ENCODE peak calls at places on chromosome 22, in seven cellular contexts. One of them, this sample, is unnamed.

GRCh38 chr22:37258810-37259472 is 14.9 kb upstream of the RAC2 start:
- DNase-seq in M059J: no peak
- DNase-seq in tibial artery: no peak
- DNase-seq in NCI-H748 treated with DMSO at 0.1 percent for 48 hours: no peak
- DNase-seq in activated T-cell treated with anti-CD3 and anti-CD28 coated beads for 1 hour: no peak
- DNase-seq in AG09309: no peak
- DNase-seq in stimulated activated naive CD4-positive, alpha-beta T cell: no peak
- DNase-seq in this sample: no peak

GRCh38 chr22:24319451-24319850 is 48.8 kb downstream of the SPECC1L start:
- DNase-seq in M059J: no peak
- DNase-seq in tibial artery: no peak
- DNase-seq in NCI-H748 treated with DMSO at 0.1 percent for 48 hours: no peak
- DNase-seq in activated T-cell treated with anti-CD3 and anti-CD28 coated beads for 1 hour: no peak
- DNase-seq in AG09309: no peak
- DNase-seq in stimulated activated naive CD4-positive, alpha-beta T cell: no peak
- DNase-seq in this sample: no peak

GRCh38 chr22:44202261-44202789 is 21.6 kb downstream of the PARVG start:
- DNase-seq in M059J: peak
- DNase-seq in tibial artery: no peak
- DNase-seq in NCI-H748 treated with DMSO at 0.1 percent for 48 hours: no peak
- DNase-seq in activated T-cell treated with anti-CD3 and anti-CD28 coated beads for 1 hour: no peak
- DNase-seq in AG09309: peak
- DNase-seq in stimulated activated naive CD4-positive, alpha-beta T cell: no peak
- DNase-seq in this sample: no peak

GRCh38 chr22:31341386-31342088 is 4.6 kb downstream of the PATZ1 start:
- DNase-seq in M059J: no peak
- DNase-seq in tibial artery: no peak
- DNase-seq in NCI-H748 treated with DMSO at 0.1 percent for 48 hours: no peak
- DNase-seq in activated T-cell treated with anti-CD3 and anti-CD28 coated beads for 1 hour: no peak
- DNase-seq in AG09309: no peak
- DNase-seq in stimulated activated naive CD4-positive, alpha-beta T cell: no peak
- DNase-seq in this sample: no peak

GRCh38 chr22:48547971-48548370 is 1279.7 kb downstream of the BRD1 start:
- DNase-seq in M059J: no peak
- DNase-seq in tibial artery: no peak
- DNase-seq in NCI-H748 treated with DMSO at 0.1 percent for 48 hours: no peak
- DNase-seq in activated T-cell treated with anti-CD3 and anti-CD28 coated beads for 1 hour: no peak
- DNase-seq in AG09309: no peak
- DNase-seq in stimulated activated naive CD4-positive, alpha-beta T cell: no peak
- DNase-seq in this sample: no peak

GRCh38 chr22:20962491-20962945 is 4.5 kb upstream of the AIFM3 start:
- DNase-seq in M059J: no peak
- DNase-seq in tibial artery: no peak
- DNase-seq in NCI-H748 treated with DMSO at 0.1 percent for 48 hours: no peak
- DNase-seq in activated T-cell treated with anti-CD3 and anti-CD28 coated beads for 1 hour: no peak
- DNase-seq in AG09309: no peak
- DNase-seq in stimulated activated naive CD4-positive, alpha-beta T cell: no peak
- DNase-seq in this sample: no peak

GRCh38 chr22:17410576-17410975 is 41.3 kb downstream of the CECR2 start:
- DNase-seq in M059J: peak
- DNase-seq in tibial artery: no peak
- DNase-seq in NCI-H748 treated with DMSO at 0.1 percent for 48 hours: no peak
- DNase-seq in activated T-cell treated with anti-CD3 and anti-CD28 coated beads for 1 hour: no peak
- DNase-seq in AG09309: no peak
- DNase-seq in stimulated activated naive CD4-positive, alpha-beta T cell: no peak
- DNase-seq in this sample: no peak

GRCh38 chr22:49166211-49166610 is 661.5 kb downstream of the BRD1 start:
- DNase-seq in M059J: no peak
- DNase-seq in tibial artery: no peak
- DNase-seq in NCI-H748 treated with DMSO at 0.1 percent for 48 hours: no peak
- DNase-seq in activated T-cell treated with anti-CD3 and anti-CD28 coated beads for 1 hour: no peak
- DNase-seq in AG09309: no peak
- DNase-seq in stimulated activated naive CD4-positive, alpha-beta T cell: no peak
- DNase-seq in this sample: no peak

GRCh38 chr22:45223304-45224117 is 17.2 kb downstream of the KIAA0930 start:
- DNase-seq in M059J: no peak
- DNase-seq in tibial artery: no peak
- DNase-seq in NCI-H748 treated with DMSO at 0.1 percent for 48 hours: no peak
- DNase-seq in activated T-cell treated with anti-CD3 and anti-CD28 coated beads for 1 hour: no peak
- DNase-seq in AG09309: no peak
- DNase-seq in stimulated activated naive CD4-positive, alpha-beta T cell: no peak
- DNase-seq in this sample: no peak

GRCh38 chr22:49925525-49926128 is 7.2 kb downstream of the CRELD2 start:
- DNase-seq in M059J: no peak
- DNase-seq in tibial artery: no peak
- DNase-seq in NCI-H748 treated with DMSO at 0.1 percent for 48 hours: no peak
- DNase-seq in activated T-cell treated with anti-CD3 and anti-CD28 coated beads for 1 hour: peak
- DNase-seq in AG09309: no peak
- DNase-seq in stimulated activated naive CD4-positive, alpha-beta T cell: peak
- DNase-seq in this sample: peak

GRCh38 chr22:37457093-37457893 is 28.9 kb downstream of the MFNG start:
- DNase-seq in M059J: peak
- DNase-seq in tibial artery: no peak
- DNase-seq in NCI-H748 treated with DMSO at 0.1 percent for 48 hours: peak
- DNase-seq in activated T-cell treated with anti-CD3 and anti-CD28 coated beads for 1 hour: peak
- DNase-seq in AG09309: no peak
- DNase-seq in stimulated activated naive CD4-positive, alpha-beta T cell: peak
- DNase-seq in this sample: peak

GRCh38 chr22:30968015-30968923 is at the start of gene MORC2:
- DNase-seq in M059J: peak
- DNase-seq in tibial artery: no peak
- DNase-seq in NCI-H748 treated with DMSO at 0.1 percent for 48 hours: peak
- DNase-seq in activated T-cell treated with anti-CD3 and anti-CD28 coated beads for 1 hour: no peak
- DNase-seq in AG09309: no peak
- DNase-seq in stimulated activated naive CD4-positive, alpha-beta T cell: no peak
- DNase-seq in this sample: no peak

GRCh38 chr22:49365191-49365837 is 462.4 kb downstream of the BRD1 start:
- DNase-seq in M059J: no peak
- DNase-seq in tibial artery: no peak
- DNase-seq in NCI-H748 treated with DMSO at 0.1 percent for 48 hours: no peak
- DNase-seq in activated T-cell treated with anti-CD3 and anti-CD28 coated beads for 1 hour: no peak
- DNase-seq in AG09309: no peak
- DNase-seq in stimulated activated naive CD4-positive, alpha-beta T cell: no peak
- DNase-seq in this sample: no peak

GRCh38 chr22:31926969-31927368 is 17.4 kb upstream of the YWHAH start:
- DNase-seq in M059J: no peak
- DNase-seq in tibial artery: no peak
- DNase-seq in NCI-H748 treated with DMSO at 0.1 percent for 48 hours: no peak
- DNase-seq in activated T-cell treated with anti-CD3 and anti-CD28 coated beads for 1 hour: no peak
- DNase-seq in AG09309: no peak
- DNase-seq in stimulated activated naive CD4-positive, alpha-beta T cell: no peak
- DNase-seq in this sample: no peak

GRCh38 chr22:35498446-35498845 is 42.2 kb upstream of the RASD2 start:
- DNase-seq in M059J: no peak
- DNase-seq in tibial artery: no peak
- DNase-seq in NCI-H748 treated with DMSO at 0.1 percent for 48 hours: no peak
- DNase-seq in activated T-cell treated with anti-CD3 and anti-CD28 coated beads for 1 hour: no peak
- DNase-seq in AG09309: no peak
- DNase-seq in stimulated activated naive CD4-positive, alpha-beta T cell: no peak
- DNase-seq in this sample: no peak

GRCh38 chr22:43346521-43346929 is 3.4 kb upstream of the SCUBE1 start:
- DNase-seq in M059J: peak
- DNase-seq in tibial artery: no peak
- DNase-seq in NCI-H748 treated with DMSO at 0.1 percent for 48 hours: no peak
- DNase-seq in activated T-cell treated with anti-CD3 and anti-CD28 coated beads for 1 hour: peak
- DNase-seq in AG09309: no peak
- DNase-seq in stimulated activated naive CD4-positive, alpha-beta T cell: peak
- DNase-seq in this sample: peak

GRCh38 chr22:19886605-19887250 is 32.1 kb upstream of the GNB1L start:
- DNase-seq in M059J: peak
- DNase-seq in tibial artery: no peak
- DNase-seq in NCI-H748 treated with DMSO at 0.1 percent for 48 hours: no peak
- DNase-seq in activated T-cell treated with anti-CD3 and anti-CD28 coated beads for 1 hour: peak
- DNase-seq in AG09309: peak
- DNase-seq in stimulated activated naive CD4-positive, alpha-beta T cell: peak
- DNase-seq in this sample: peak

GRCh38 chr22:32177221-32177765 is 18.2 kb upstream of the C22orf42 start:
- DNase-seq in M059J: no peak
- DNase-seq in tibial artery: no peak
- DNase-seq in NCI-H748 treated with DMSO at 0.1 percent for 48 hours: no peak
- DNase-seq in activated T-cell treated with anti-CD3 and anti-CD28 coated beads for 1 hour: no peak
- DNase-seq in AG09309: no peak
- DNase-seq in stimulated activated naive CD4-positive, alpha-beta T cell: no peak
- DNase-seq in this sample: no peak

GRCh38 chr22:39414886-39415285 is 15.3 kb downstream of the TAB1 start:
- DNase-seq in M059J: no peak
- DNase-seq in tibial artery: no peak
- DNase-seq in NCI-H748 treated with DMSO at 0.1 percent for 48 hours: no peak
- DNase-seq in activated T-cell treated with anti-CD3 and anti-CD28 coated beads for 1 hour: no peak
- DNase-seq in AG09309: no peak
- DNase-seq in stimulated activated naive CD4-positive, alpha-beta T cell: no peak
- DNase-seq in this sample: no peak

GRCh38 chr22:44391026-44391425 is 78.3 kb upstream of the SHISAL1 start:
- DNase-seq in M059J: no peak
- DNase-seq in tibial artery: peak
- DNase-seq in NCI-H748 treated with DMSO at 0.1 percent for 48 hours: no peak
- DNase-seq in activated T-cell treated with anti-CD3 and anti-CD28 coated beads for 1 hour: no peak
- DNase-seq in AG09309: no peak
- DNase-seq in stimulated activated naive CD4-positive, alpha-beta T cell: no peak
- DNase-seq in this sample: no peak

GRCh38 chr22:49929553-49929979 is 11.1 kb downstream of the CRELD2 start:
- DNase-seq in M059J: peak
- DNase-seq in tibial artery: no peak
- DNase-seq in NCI-H748 treated with DMSO at 0.1 percent for 48 hours: peak
- DNase-seq in activated T-cell treated with anti-CD3 and anti-CD28 coated beads for 1 hour: peak
- DNase-seq in AG09309: no peak
- DNase-seq in stimulated activated naive CD4-positive, alpha-beta T cell: peak
- DNase-seq in this sample: peak

GRCh38 chr22:23835773-23836144 is 3.0 kb downstream of the DERL3 start:
- DNase-seq in M059J: no peak
- DNase-seq in tibial artery: peak
- DNase-seq in NCI-H748 treated with DMSO at 0.1 percent for 48 hours: no peak
- DNase-seq in activated T-cell treated with anti-CD3 and anti-CD28 coated beads for 1 hour: no peak
- DNase-seq in AG09309: no peak
- DNase-seq in stimulated activated naive CD4-positive, alpha-beta T cell: no peak
- DNase-seq in this sample: no peak

GRCh38 chr22:22371031-22371541 is 126.5 kb downstream of the VPREB1 start:
- DNase-seq in M059J: no peak
- DNase-seq in tibial artery: no peak
- DNase-seq in NCI-H748 treated with DMSO at 0.1 percent for 48 hours: no peak
- DNase-seq in activated T-cell treated with anti-CD3 and anti-CD28 coated beads for 1 hour: no peak
- DNase-seq in AG09309: no peak
- DNase-seq in stimulated activated naive CD4-positive, alpha-beta T cell: no peak
- DNase-seq in this sample: no peak

GRCh38 chr22:24950272-24950902 is 2.1 kb upstream of the KIAA1671 start:
- DNase-seq in M059J: peak
- DNase-seq in tibial artery: no peak
- DNase-seq in NCI-H748 treated with DMSO at 0.1 percent for 48 hours: no peak
- DNase-seq in activated T-cell treated with anti-CD3 and anti-CD28 coated beads for 1 hour: no peak
- DNase-seq in AG09309: no peak
- DNase-seq in stimulated activated naive CD4-positive, alpha-beta T cell: no peak
- DNase-seq in this sample: no peak

GRCh38 chr22:49736538-49736937 is 91.1 kb downstream of the BRD1 start:
- DNase-seq in M059J: no peak
- DNase-seq in tibial artery: peak
- DNase-seq in NCI-H748 treated with DMSO at 0.1 percent for 48 hours: no peak
- DNase-seq in activated T-cell treated with anti-CD3 and anti-CD28 coated beads for 1 hour: no peak
- DNase-seq in AG09309: no peak
- DNase-seq in stimulated activated naive CD4-positive, alpha-beta T cell: no peak
- DNase-seq in this sample: no peak

GRCh38 chr22:22037740-22038139 is 55.2 kb upstream of the TOP3B start:
- DNase-seq in M059J: peak
- DNase-seq in tibial artery: no peak
- DNase-seq in NCI-H748 treated with DMSO at 0.1 percent for 48 hours: no peak
- DNase-seq in activated T-cell treated with anti-CD3 and anti-CD28 coated beads for 1 hour: no peak
- DNase-seq in AG09309: no peak
- DNase-seq in stimulated activated naive CD4-positive, alpha-beta T cell: no peak
- DNase-seq in this sample: no peak

GRCh38 chr22:25514436-25514835 is 50.0 kb upstream of the GRK3 start:
- DNase-seq in M059J: peak
- DNase-seq in tibial artery: no peak
- DNase-seq in NCI-H748 treated with DMSO at 0.1 percent for 48 hours: no peak
- DNase-seq in activated T-cell treated with anti-CD3 and anti-CD28 coated beads for 1 hour: no peak
- DNase-seq in AG09309: no peak
- DNase-seq in stimulated activated naive CD4-positive, alpha-beta T cell: no peak
- DNase-seq in this sample: no peak

GRCh38 chr22:31295831-31296230 is 3.5 kb upstream of the PIK3IP1 start:
- DNase-seq in M059J: peak
- DNase-seq in tibial artery: no peak
- DNase-seq in NCI-H748 treated with DMSO at 0.1 percent for 48 hours: no peak
- DNase-seq in activated T-cell treated with anti-CD3 and anti-CD28 coated beads for 1 hour: no peak
- DNase-seq in AG09309: no peak
- DNase-seq in stimulated activated naive CD4-positive, alpha-beta T cell: no peak
- DNase-seq in this sample: no peak

GRCh38 chr22:41596776-41597634 is 7.4 kb upstream of the PMM1 start:
- DNase-seq in M059J: peak
- DNase-seq in tibial artery: peak
- DNase-seq in NCI-H748 treated with DMSO at 0.1 percent for 48 hours: peak
- DNase-seq in activated T-cell treated with anti-CD3 and anti-CD28 coated beads for 1 hour: peak
- DNase-seq in AG09309: no peak
- DNase-seq in stimulated activated naive CD4-positive, alpha-beta T cell: peak
- DNase-seq in this sample: no peak

GRCh38 chr22:27430799-27431480 is 370.6 kb downstream of the MN1 start:
- DNase-seq in M059J: no peak
- DNase-seq in tibial artery: no peak
- DNase-seq in NCI-H748 treated with DMSO at 0.1 percent for 48 hours: no peak
- DNase-seq in activated T-cell treated with anti-CD3 and anti-CD28 coated beads for 1 hour: no peak
- DNase-seq in AG09309: no peak
- DNase-seq in stimulated activated naive CD4-positive, alpha-beta T cell: no peak
- DNase-seq in this sample: no peak

GRCh38 chr22:42947211-42947990 is 67.5 kb downstream of the PACSIN2 start:
- DNase-seq in M059J: peak
- DNase-seq in tibial artery: no peak
- DNase-seq in NCI-H748 treated with DMSO at 0.1 percent for 48 hours: peak
- DNase-seq in activated T-cell treated with anti-CD3 and anti-CD28 coated beads for 1 hour: no peak
- DNase-seq in AG09309: no peak
- DNase-seq in stimulated activated naive CD4-positive, alpha-beta T cell: no peak
- DNase-seq in this sample: no peak

GRCh38 chr22:43326342-43326825 is 16.8 kb downstream of the SCUBE1 start:
- DNase-seq in M059J: no peak
- DNase-seq in tibial artery: no peak
- DNase-seq in NCI-H748 treated with DMSO at 0.1 percent for 48 hours: peak
- DNase-seq in activated T-cell treated with anti-CD3 and anti-CD28 coated beads for 1 hour: no peak
- DNase-seq in AG09309: no peak
- DNase-seq in stimulated activated naive CD4-positive, alpha-beta T cell: no peak
- DNase-seq in this sample: no peak

GRCh38 chr22:29609139-29609538 is 5.7 kb downstream of the NF2 start:
- DNase-seq in M059J: peak
- DNase-seq in tibial artery: no peak
- DNase-seq in NCI-H748 treated with DMSO at 0.1 percent for 48 hours: no peak
- DNase-seq in activated T-cell treated with anti-CD3 and anti-CD28 coated beads for 1 hour: no peak
- DNase-seq in AG09309: no peak
- DNase-seq in stimulated activated naive CD4-positive, alpha-beta T cell: no peak
- DNase-seq in this sample: no peak

GRCh38 chr22:19122752-19123492 is 710 bp upstream of the DGCR2 start:
- DNase-seq in M059J: peak
- DNase-seq in tibial artery: peak
- DNase-seq in NCI-H748 treated with DMSO at 0.1 percent for 48 hours: no peak
- DNase-seq in activated T-cell treated with anti-CD3 and anti-CD28 coated beads for 1 hour: no peak
- DNase-seq in AG09309: no peak
- DNase-seq in stimulated activated naive CD4-positive, alpha-beta T cell: no peak
- DNase-seq in this sample: no peak

GRCh38 chr22:23478175-23478574 is 101.9 kb downstream of the IGLL1 start:
- DNase-seq in M059J: peak
- DNase-seq in tibial artery: no peak
- DNase-seq in NCI-H748 treated with DMSO at 0.1 percent for 48 hours: no peak
- DNase-seq in activated T-cell treated with anti-CD3 and anti-CD28 coated beads for 1 hour: no peak
- DNase-seq in AG09309: no peak
- DNase-seq in stimulated activated naive CD4-positive, alpha-beta T cell: no peak
- DNase-seq in this sample: no peak

GRCh38 chr22:30296324-30296723 is 7.0 kb upstream of the CASTOR1 start:
- DNase-seq in M059J: no peak
- DNase-seq in tibial artery: no peak
- DNase-seq in NCI-H748 treated with DMSO at 0.1 percent for 48 hours: no peak
- DNase-seq in activated T-cell treated with anti-CD3 and anti-CD28 coated beads for 1 hour: no peak
- DNase-seq in AG09309: no peak
- DNase-seq in stimulated activated naive CD4-positive, alpha-beta T cell: peak
- DNase-seq in this sample: no peak

GRCh38 chr22:45200862-45201511 is 37.3 kb downstream of the NUP50 start:
- DNase-seq in M059J: peak
- DNase-seq in tibial artery: no peak
- DNase-seq in NCI-H748 treated with DMSO at 0.1 percent for 48 hours: no peak
- DNase-seq in activated T-cell treated with anti-CD3 and anti-CD28 coated beads for 1 hour: no peak
- DNase-seq in AG09309: no peak
- DNase-seq in stimulated activated naive CD4-positive, alpha-beta T cell: no peak
- DNase-seq in this sample: no peak

GRCh38 chr22:29343313-29343805 is 27.9 kb upstream of the RASL10A start:
- DNase-seq in M059J: peak
- DNase-seq in tibial artery: no peak
- DNase-seq in NCI-H748 treated with DMSO at 0.1 percent for 48 hours: no peak
- DNase-seq in activated T-cell treated with anti-CD3 and anti-CD28 coated beads for 1 hour: no peak
- DNase-seq in AG09309: peak
- DNase-seq in stimulated activated naive CD4-positive, alpha-beta T cell: no peak
- DNase-seq in this sample: no peak

This sample was measured in CD4-positive, CD25-positive, alpha-beta regulatory T cell.